ENCODE peak calls at places on chromosomes 16 and 17, in four cellular contexts. T, M, Y and B are unnamed samples.

GRCh38 chr16:86519649-86520316 is 9.5 kb downstream of the FOXF1 start:
- DNase-seq in Y (peak; percentile 79), M (peak; percentile 56), T (peak; percentile 53), B (peak; percentile 68)

GRCh38 chr16:69270831-69271230 is 40.3 kb upstream of the VPS4A start:
- DNase-seq in T (no peak), M (no peak), Y (no peak), B (no peak)

GRCh38 chr16:22007509-22008214 is at the start of gene MOSMO:
- DNase-seq in M (peak; percentile 82), T (peak; percentile 46), Y (peak; percentile 89), B (peak; percentile 41)

GRCh38 chr17:31136319-31136718 is 41.5 kb downstream of the NF1 start:
- DNase-seq in M (no peak), T (peak; percentile 25), Y (no peak), B (no peak)

GRCh38 chr17:73595068-73595865 is 49.0 kb downstream of the SDK2 start:
- DNase-seq in M (peak; percentile 25), T (no peak), Y (peak; percentile 56), B (peak; percentile 47)

GRCh38 chr16:26457896-26458295 is 608.8 kb upstream of the C16orf82 start:
- DNase-seq in Y (no peak), M (no peak), T (no peak), B (no peak)

GRCh38 chr16:59210955-59211541 is 476.9 kb upstream of the GOT2 start:
- DNase-seq in Y (no peak), T (peak; percentile 96), M (no peak), B (peak; percentile 10)

GRCh38 chr16:23469814-23470213 is 16.8 kb upstream of the COG7 start:
- DNase-seq in M (no peak), T (peak; percentile 38), Y (no peak), B (no peak)

GRCh38 chr16:8299635-8300034 is 290.7 kb downstream of the TMEM114 start:
- DNase-seq in M (no peak), T (no peak), Y (no peak), B (no peak)

GRCh38 chr17:28997811-28998210 is 8.0 kb downstream of the SEZ6 start:
- DNase-seq in T (no peak), Y (no peak), M (no peak), B (no peak)

GRCh38 chr16:81583893-81584705 is 139.5 kb downstream of the CMIP start:
- DNase-seq in Y (no peak), T (peak; percentile 84), M (no peak), B (no peak)

GRCh38 chr16:81586976-81587625 is 142.5 kb downstream of the CMIP start:
- DNase-seq in Y (no peak), M (no peak), T (no peak), B (no peak)

GRCh38 chr16:81586421-81586820 is 141.8 kb downstream of the CMIP start:
- DNase-seq in T (no peak), Y (no peak), M (no peak), B (no peak)

GRCh38 chr16:81587626-81588160 is 143.1 kb downstream of the CMIP start:
- DNase-seq in Y (no peak), M (no peak), T (no peak), B (no peak)

DNA sequence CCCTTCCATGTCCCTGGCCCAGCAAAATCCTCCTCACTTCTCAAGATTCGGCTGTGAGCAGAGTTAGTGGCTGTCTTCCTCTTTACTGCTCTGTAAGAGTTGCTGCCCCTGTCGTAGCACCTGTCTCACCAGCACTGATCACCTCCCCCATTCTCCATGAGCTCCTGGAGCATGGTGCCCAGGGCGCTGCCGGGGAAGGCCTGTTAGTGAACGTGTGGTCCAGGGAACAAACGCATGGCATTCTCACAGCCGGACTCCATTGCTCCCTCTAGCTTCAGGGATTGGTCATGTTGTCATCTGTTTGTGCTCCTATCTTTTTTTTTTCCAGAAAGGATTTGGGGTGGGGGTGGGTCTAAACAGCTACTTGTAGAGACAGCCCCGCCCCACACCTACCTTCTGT is 141.2 kb downstream of the CMIP start:
- DNase-seq in Y (no peak), T (peak; percentile 76), M (no peak), B (peak; percentile 46)
- TF ChIP-seq CTCF in Y (no peak), T (peak; percentile 32), M (no peak), B (peak; percentile 43)

GRCh38 chr17:33500141-33500540 is 207.0 kb upstream of the ASIC2 start:
- DNase-seq in T (no peak), Y (no peak), M (no peak), B (no peak)

GRCh38 chr17:33497623-33498022 is 204.5 kb upstream of the ASIC2 start:
- DNase-seq in M (no peak), T (no peak), Y (no peak), B (no peak)

GRCh38 chr17:33499025-33499424 is 205.9 kb upstream of the ASIC2 start:
- DNase-seq in Y (no peak), M (no peak), T (no peak), B (no peak)

GRCh38 chr17:33501185-33501584 is 208.1 kb upstream of the ASIC2 start:
- DNase-seq in M (no peak), Y (no peak), T (peak; percentile 12), B (no peak)

DNA sequence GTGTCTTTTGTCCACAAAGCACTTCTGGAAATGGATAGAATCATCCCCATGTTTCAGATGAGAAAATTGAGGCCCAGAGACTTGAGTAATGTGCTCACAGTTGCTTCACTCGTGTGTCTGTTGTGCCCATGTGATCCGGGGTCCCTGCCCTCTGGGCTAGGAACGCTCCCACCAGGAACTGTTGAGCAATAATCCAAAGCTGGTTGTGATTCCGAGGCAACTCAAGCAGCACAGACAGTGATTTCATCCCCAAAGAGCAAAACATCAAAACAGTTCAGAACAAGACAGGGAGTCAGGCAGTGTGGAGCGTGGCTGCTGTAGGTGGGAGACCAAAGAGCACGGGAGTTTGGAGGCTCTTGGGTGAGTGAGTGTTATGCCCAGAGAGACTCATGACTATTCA is 205.0 kb upstream of the ASIC2 start:
- DNase-seq in T (no peak), Y (no peak), M (no peak), B (no peak)
- TF ChIP-seq CTCF in T (no peak), Y (no peak), M (no peak), B (no peak)

GRCh38 chr16:56532714-56533113 is 12.9 kb upstream of the BBS2 start:
- DNase-seq in M (no peak), T (no peak), Y (no peak), B (no peak)
- TF ChIP-seq CTCF in M (no peak), T (no peak), Y (no peak), B (no peak)

DNA sequence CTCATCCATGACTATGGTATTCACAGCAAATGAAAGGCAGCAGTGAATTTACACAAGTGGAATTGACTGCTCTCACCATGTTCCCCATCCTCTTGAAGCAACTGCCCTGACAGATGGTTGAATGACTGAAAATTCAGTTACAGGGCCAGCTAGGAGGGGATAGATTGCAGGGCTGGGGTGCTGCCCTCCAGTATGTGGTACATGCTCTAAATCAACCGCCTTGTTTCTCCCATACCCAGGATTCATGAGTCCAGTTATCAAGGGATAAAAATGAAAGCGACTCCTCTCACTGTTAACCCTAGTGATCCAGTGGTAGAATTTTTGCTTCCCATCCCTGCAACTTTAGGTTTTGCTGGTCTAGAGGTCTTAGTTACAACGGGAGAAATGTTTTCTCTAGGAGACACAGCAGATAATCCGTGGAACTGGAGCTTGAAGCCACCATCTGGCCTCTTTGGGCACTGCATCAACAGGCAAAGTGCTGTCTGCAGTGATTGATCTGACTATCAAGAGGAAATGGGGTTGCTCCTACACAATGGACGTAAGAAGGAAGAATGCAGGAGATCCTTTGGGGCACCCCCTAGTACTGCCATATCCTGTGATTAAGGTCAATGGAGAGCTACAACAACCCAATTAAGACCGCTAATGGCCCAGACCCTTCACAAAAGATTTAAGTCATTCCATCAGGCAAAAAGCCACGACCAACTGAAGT is 32.0 kb downstream of the SCPEP1 start:
- DNase-seq in T (peak; percentile 72), Y (peak; percentile 74), M (peak; percentile 19), B (peak; percentile 65)
- TF ChIP-seq CTCF in T (peak; percentile 59), Y (peak; percentile 84), M (peak; percentile 67), B (peak; percentile 65)

GRCh38 chr16:49352923-49353322 is 20.7 kb upstream of the C16orf78 start:
- DNase-seq in Y (no peak), M (no peak), T (peak; percentile 23), B (peak; percentile 49)
- TF ChIP-seq CTCF in Y (no peak), M (no peak), T (no peak), B (peak; percentile 38)

GRCh38 chr17:61510237-61510636 is 58.0 kb downstream of the TBX4 start:
- DNase-seq in T (no peak), Y (no peak), M (no peak), B (no peak)

GRCh38 chr17:61510991-61511390 is 58.8 kb downstream of the TBX4 start:
- DNase-seq in M (no peak), Y (no peak), T (no peak), B (no peak)

GRCh38 chr17:61511480-61512182 is 59.4 kb downstream of the TBX4 start:
- DNase-seq in M (no peak), Y (no peak), T (no peak), B (no peak)

GRCh38 chr17:61507667-61508066 is 55.4 kb downstream of the TBX4 start:
- DNase-seq in Y (no peak), M (no peak), T (no peak), B (no peak)

DNA sequence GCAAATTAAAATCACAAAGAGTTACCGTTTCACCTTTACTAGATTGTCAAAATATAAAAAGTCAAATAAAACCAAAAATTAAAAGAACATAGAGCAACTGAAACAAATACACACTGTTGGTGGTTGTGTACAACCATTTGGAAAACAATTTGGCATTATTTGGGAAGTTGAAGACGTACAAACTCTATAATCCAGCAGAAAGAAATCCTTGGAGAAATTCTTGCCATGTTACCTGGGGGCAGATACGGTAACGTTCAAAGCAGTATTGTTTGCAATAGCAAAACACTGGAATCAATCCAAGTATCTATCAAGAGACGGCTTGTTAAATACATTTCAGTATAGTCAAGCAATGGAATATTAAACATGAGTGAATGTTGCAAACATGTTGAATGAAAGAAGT is 56.7 kb downstream of the TBX4 start:
- DNase-seq in M (no peak), Y (no peak), T (no peak), B (no peak)
- TF ChIP-seq CTCF in M (no peak), Y (no peak), T (no peak), B (no peak)

GRCh38 chr17:64406321-64407200 is 15.9 kb upstream of the PECAM1 start:
- DNase-seq in Y (no peak), T (peak; percentile 50), M (no peak), B (no peak)
- TF ChIP-seq CTCF in Y (no peak), T (no peak), M (no peak), B (no peak)

GRCh38 chr16:57516773-57517172 is 19.6 kb downstream of the CCDC102A start:
- DNase-seq in Y (no peak), M (no peak), T (no peak), B (no peak)

GRCh38 chr16:57519796-57520360 is 16.5 kb downstream of the CCDC102A start:
- DNase-seq in M (peak; percentile 80), T (peak; percentile 68), Y (peak; percentile 89), B (peak; percentile 90)

GRCh38 chr16:57517397-57518367 is 18.7 kb downstream of the CCDC102A start:
- DNase-seq in M (no peak), Y (no peak), T (no peak), B (no peak)

GRCh38 chr16:57518922-57519321 is 17.4 kb downstream of the CCDC102A start:
- DNase-seq in T (no peak), Y (no peak), M (no peak), B (no peak)

GRCh38 chr16:57518520-57518919 is 17.9 kb downstream of the CCDC102A start:
- DNase-seq in T (no peak), M (no peak), Y (no peak), B (no peak)
- TF ChIP-seq CTCF in T (no peak), M (no peak), Y (no peak), B (no peak)